ENCODE peak calls at places on chromosomes 6 and 20, in four cellular contexts. One of them, this sample, is unnamed.

GRCh38 chr6:43870660-43871061 is 100.7 kb downstream of the VEGFA start:
- DNase-seq in cardiac muscle cell: peak; percentile 51
- DNase-seq in neural progenitor cell: no peak
- DNase-seq in uterus: peak; percentile 60
- DNase-seq in this sample: no peak

GRCh38 chr6:105077592-105078463 is 102.0 kb downstream of the POPDC3 start:
- DNase-seq in uterus: no peak
- DNase-seq in cardiac muscle cell: peak; percentile 68
- DNase-seq in neural progenitor cell: peak; percentile 50
- DNase-seq in this sample: peak; percentile 22

GRCh38 chr6:43933111-43933885 is 163.3 kb downstream of the VEGFA start:
- DNase-seq in uterus: peak; percentile 35
- DNase-seq in neural progenitor cell: no peak
- DNase-seq in cardiac muscle cell: no peak
- DNase-seq in this sample: peak; percentile 65

GRCh38 chr20:21125849-21126840 is at the start of gene KIZ:
- DNase-seq in cardiac muscle cell: peak; percentile 98
- DNase-seq in uterus: peak; percentile 98
- DNase-seq in neural progenitor cell: peak; percentile 98
- DNase-seq in this sample: peak; percentile 97

GRCh38 chr6:41733349-41733706 is 2.1 kb downstream of the TFEB start:
- DNase-seq in neural progenitor cell: no peak
- DNase-seq in cardiac muscle cell: no peak
- DNase-seq in uterus: no peak
- DNase-seq in this sample: no peak

GRCh38 chr6:107827541-107827940 is 3.4 kb upstream of the SCML4 start:
- DNase-seq in uterus: no peak
- DNase-seq in cardiac muscle cell: no peak
- DNase-seq in neural progenitor cell: no peak
- DNase-seq in this sample: no peak

GRCh38 chr6:92810913-92811312 is 608.4 kb downstream of the EPHA7 start:
- DNase-seq in cardiac muscle cell: peak; percentile 49
- DNase-seq in uterus: no peak
- DNase-seq in neural progenitor cell: peak; percentile 83
- DNase-seq in this sample: peak; percentile 59

GRCh38 chr6:54980511-54981275 is 134.1 kb downstream of the FAM83B start:
- DNase-seq in cardiac muscle cell: no peak
- DNase-seq in uterus: no peak
- DNase-seq in neural progenitor cell: no peak
- DNase-seq in this sample: no peak

GRCh38 chr6:139173822-139174221 is 38.9 kb downstream of the HECA start:
- DNase-seq in uterus: no peak
- DNase-seq in neural progenitor cell: no peak
- DNase-seq in cardiac muscle cell: no peak
- DNase-seq in this sample: no peak

GRCh38 chr6:8187209-8187608 is 84.9 kb upstream of the EEF1E1 start:
- DNase-seq in uterus: no peak
- DNase-seq in neural progenitor cell: no peak
- DNase-seq in cardiac muscle cell: no peak
- DNase-seq in this sample: no peak

GRCh38 chr20:34062651-34063482 is 49.2 kb downstream of the EIF2S2 start:
- DNase-seq in neural progenitor cell: no peak
- DNase-seq in cardiac muscle cell: no peak
- DNase-seq in uterus: no peak
- DNase-seq in this sample: no peak

GRCh38 chr20:51532577-51533191 is 9.8 kb downstream of the NFATC2 start:
- DNase-seq in uterus: no peak
- DNase-seq in neural progenitor cell: no peak
- DNase-seq in cardiac muscle cell: no peak
- DNase-seq in this sample: no peak

GRCh38 chr6:14313220-14313619 is 195.6 kb downstream of the CD83 start:
- DNase-seq in cardiac muscle cell: no peak
- DNase-seq in uterus: no peak
- DNase-seq in neural progenitor cell: no peak
- DNase-seq in this sample: no peak

GRCh38 chr20:32456869-32457421 is 98.8 kb downstream of the ASXL1 start:
- DNase-seq in cardiac muscle cell: peak; percentile 68
- DNase-seq in uterus: peak; percentile 66
- DNase-seq in neural progenitor cell: peak; percentile 91
- DNase-seq in this sample: no peak

GRCh38 chr20:6053064-6053775 is 640 bp downstream of the LRRN4 start:
- DNase-seq in uterus: no peak
- DNase-seq in cardiac muscle cell: no peak
- DNase-seq in neural progenitor cell: no peak
- DNase-seq in this sample: no peak

GRCh38 chr20:36467076-36467999 is 74.0 kb upstream of the MYL9 start:
- DNase-seq in cardiac muscle cell: no peak
- DNase-seq in uterus: peak; percentile 33
- DNase-seq in neural progenitor cell: no peak
- DNase-seq in this sample: no peak

GRCh38 chr20:45008521-45009049 is 42.3 kb downstream of the STK4 start:
- DNase-seq in neural progenitor cell: no peak
- DNase-seq in uterus: no peak
- DNase-seq in cardiac muscle cell: peak; percentile 31
- DNase-seq in this sample: no peak

GRCh38 chr20:32241807-32242206 is 34.1 kb downstream of the POFUT1 start:
- DNase-seq in uterus: no peak
- DNase-seq in neural progenitor cell: no peak
- DNase-seq in cardiac muscle cell: no peak
- DNase-seq in this sample: no peak

GRCh38 chr6:145756170-145756662 is 20.9 kb upstream of the EPM2A start:
- DNase-seq in cardiac muscle cell: peak; percentile 99
- DNase-seq in uterus: no peak
- DNase-seq in neural progenitor cell: no peak
- DNase-seq in this sample: no peak

GRCh38 chr20:36744764-36745191 is 1.1 kb downstream of the NDRG3 start:
- DNase-seq in cardiac muscle cell: peak; percentile 43
- DNase-seq in uterus: peak; percentile 26
- DNase-seq in neural progenitor cell: peak; percentile 21
- DNase-seq in this sample: peak; percentile 48

GRCh38 chr6:25113436-25113835 is 165.7 kb upstream of the CARMIL1 start:
- DNase-seq in cardiac muscle cell: no peak
- DNase-seq in neural progenitor cell: no peak
- DNase-seq in uterus: no peak
- DNase-seq in this sample: no peak

GRCh38 chr6:111985202-111985731 is 68.6 kb upstream of the CCN6 start:
- DNase-seq in cardiac muscle cell: peak; percentile 59
- DNase-seq in uterus: no peak
- DNase-seq in neural progenitor cell: no peak
- DNase-seq in this sample: peak; percentile 80

GRCh38 chr6:154614101-154614500 is 103.6 kb upstream of the CNKSR3 start:
- DNase-seq in uterus: no peak
- DNase-seq in cardiac muscle cell: peak; percentile 22
- DNase-seq in neural progenitor cell: no peak
- DNase-seq in this sample: no peak

GRCh38 chr6:75205776-75206334 is at the start of gene COL12A1:
- DNase-seq in neural progenitor cell: peak; percentile 87
- DNase-seq in cardiac muscle cell: peak; percentile 100
- DNase-seq in uterus: peak; percentile 99
- DNase-seq in this sample: peak; percentile 78

DNA sequence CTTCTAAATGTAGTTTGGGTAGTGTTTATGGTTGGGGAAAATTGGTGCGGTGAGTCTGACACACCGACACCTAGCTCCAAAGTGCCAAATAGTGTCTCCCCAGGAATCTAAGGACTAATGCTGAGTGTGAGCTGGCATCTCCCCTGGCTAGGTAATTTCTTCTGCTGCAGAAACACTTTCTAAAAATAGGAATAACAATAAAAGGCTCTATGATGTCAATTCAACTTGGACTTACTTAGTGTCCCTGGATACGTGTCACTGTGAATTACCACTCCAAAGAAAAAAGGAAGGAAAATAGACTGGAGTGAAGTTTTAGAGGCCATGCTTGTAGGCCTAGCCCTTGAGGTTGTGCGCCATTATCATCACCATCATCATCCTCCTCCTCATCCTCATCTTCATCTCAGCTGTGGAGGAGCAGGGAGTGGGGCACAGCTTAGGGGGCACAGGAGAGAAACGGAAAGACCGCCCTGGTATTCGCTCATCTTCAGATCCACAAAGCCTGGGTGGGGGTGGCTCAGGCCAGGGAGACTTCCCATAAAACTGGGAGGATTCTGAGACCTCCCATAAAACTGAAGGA is 89.6 kb downstream of the TBC1D7 start:
- DNase-seq in cardiac muscle cell: no peak
- DNase-seq in uterus: no peak
- DNase-seq in neural progenitor cell: no peak
- DNase-seq in this sample: no peak
- H3K27me3 ChIP-seq in cardiac muscle cell: no peaks in the 10 kb centered on the region
- H3K27me3 ChIP-seq in uterus: no peaks in the 10 kb centered on the region
- H3K27me3 ChIP-seq in neural progenitor cell: no peaks in the 10 kb centered on the region
- H3K27me3 ChIP-seq in this sample: no peaks in the 10 kb centered on the region

DNA sequence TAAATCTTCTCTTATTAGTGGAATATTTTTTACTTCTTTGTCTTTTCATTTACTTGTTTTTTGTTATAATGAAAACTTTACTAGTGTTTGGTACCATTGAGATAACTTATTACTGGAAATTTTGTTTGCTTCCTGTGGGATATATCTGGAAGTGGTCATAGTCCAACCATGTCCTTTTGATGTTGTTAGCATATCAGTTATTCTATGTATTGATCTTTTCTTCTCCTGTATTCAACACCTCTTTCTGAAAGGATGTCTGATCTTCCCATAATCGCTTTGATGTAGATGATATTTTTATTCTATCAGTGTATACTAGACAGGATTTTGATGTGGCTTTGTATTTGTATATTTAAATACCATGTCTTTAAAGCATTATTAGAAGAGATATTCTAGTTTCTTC is 17.0 kb downstream of the ZNF451 start:
- DNase-seq in cardiac muscle cell: no peak
- DNase-seq in neural progenitor cell: no peak
- DNase-seq in uterus: no peak
- DNase-seq in this sample: no peak
- H3K36me3 ChIP-seq in cardiac muscle cell: peaks cover 27% of the 10 kb centered on the region
- H3K36me3 ChIP-seq in neural progenitor cell: peaks cover 20% of the 10 kb centered on the region
- H3K36me3 ChIP-seq in uterus: no peaks in the 10 kb centered on the region
- H3K36me3 ChIP-seq in this sample: no peaks in the 10 kb centered on the region

GRCh38 chr20:2053615-2054014 is 48.0 kb upstream of the STK35 start:
- DNase-seq in cardiac muscle cell: no peak
- DNase-seq in neural progenitor cell: no peak
- DNase-seq in uterus: no peak
- DNase-seq in this sample: no peak

GRCh38 chr20:2054911-2055310 is 46.7 kb upstream of the STK35 start:
- DNase-seq in neural progenitor cell: no peak
- DNase-seq in uterus: no peak
- DNase-seq in cardiac muscle cell: no peak
- DNase-seq in this sample: no peak

GRCh38 chr20:2052741-2053140 is 48.9 kb upstream of the STK35 start:
- DNase-seq in cardiac muscle cell: no peak
- DNase-seq in neural progenitor cell: no peak
- DNase-seq in uterus: no peak
- DNase-seq in this sample: no peak

DNA sequence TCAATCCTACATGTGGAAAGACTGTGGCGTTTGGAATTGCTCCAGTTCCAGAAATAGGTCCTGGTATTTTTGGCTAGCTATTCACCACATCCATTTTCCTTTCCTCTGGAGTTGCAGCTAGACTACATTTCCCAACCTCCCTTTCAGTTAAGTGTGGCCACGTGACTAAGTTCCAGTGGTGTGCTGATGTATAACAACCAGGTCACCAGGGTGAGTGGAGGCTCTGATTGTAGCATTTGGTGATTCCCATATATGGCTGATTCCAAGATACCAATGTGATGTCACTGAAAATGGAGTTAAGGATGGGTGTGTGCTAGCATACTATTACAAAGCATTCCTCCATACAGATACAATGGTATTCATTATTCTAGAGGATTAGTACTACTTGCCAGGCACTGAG is 49.7 kb upstream of the STK35 start:
- DNase-seq in uterus: no peak
- DNase-seq in cardiac muscle cell: no peak
- DNase-seq in neural progenitor cell: peak; percentile 6
- DNase-seq in this sample: no peak
- H3K27me3 ChIP-seq in uterus: no peaks in the 10 kb centered on the region
- H3K27me3 ChIP-seq in cardiac muscle cell: peaks cover 91% of the 10 kb centered on the region
- H3K27me3 ChIP-seq in neural progenitor cell: no peaks in the 10 kb centered on the region
- H3K27me3 ChIP-seq in this sample: no peaks in the 10 kb centered on the region

GRCh38 chr20:39039261-39039660 is 77.1 kb downstream of the DHX35 start:
- DNase-seq in neural progenitor cell: no peak
- DNase-seq in uterus: no peak
- DNase-seq in cardiac muscle cell: no peak
- DNase-seq in this sample: no peak
- H3K36me3 ChIP-seq in neural progenitor cell: peaks cover 1% of the 10 kb centered on the region
- H3K36me3 ChIP-seq in uterus: no peaks in the 10 kb centered on the region
- H3K36me3 ChIP-seq in cardiac muscle cell: peaks cover 27% of the 10 kb centered on the region
- H3K36me3 ChIP-seq in this sample: peaks cover 12% of the 10 kb centered on the region

GRCh38 chr6:157385482-157385881 is 4.5 kb downstream of the ZDHHC14 start:
- DNase-seq in uterus: no peak
- DNase-seq in cardiac muscle cell: no peak
- DNase-seq in neural progenitor cell: no peak
- DNase-seq in this sample: no peak
- H3K27me3 ChIP-seq in uterus: no peaks in the 10 kb centered on the region
- H3K27me3 ChIP-seq in cardiac muscle cell: peaks cover 24% of the 10 kb centered on the region
- H3K27me3 ChIP-seq in neural progenitor cell: peaks cover 28% of the 10 kb centered on the region
- H3K27me3 ChIP-seq in this sample: no peaks in the 10 kb centered on the region